ENCODE peak calls at places on chromosome 21, in five cellular contexts. G is Caco-2; F is nephron progenitor cell; B is body of pancreas; L is activated T-helper 1 cell treated with anti-CD3 and anti-CD28 coated beads, Interleukin-2, amount 50 U/mL, for 16 hours. I is an unnamed sample.

GRCh38 chr21:37916795-37917142 is 512 bp upstream of the KCNJ6 start:
- DNase-seq in G (no peak), F (peak; percentile 72), B (no peak), L (no peak), I (no peak)

GRCh38 chr21:31530918-31531705 is 128.4 kb upstream of the SOD1 start:
- DNase-seq in G (no peak), F (no peak), B (peak; percentile 54), L (no peak), I (no peak)

GRCh38 chr21:34845521-34846213 is 176.9 kb downstream of the CLIC6 start:
- DNase-seq in G (no peak), F (no peak), B (peak; percentile 28), L (no peak), I (no peak)

GRCh38 chr21:40070871-40071270 is 203.6 kb downstream of the PCP4 start:
- DNase-seq in G (no peak), F (no peak), B (no peak), L (no peak), I (no peak)

GRCh38 chr21:42314616-42315295 is 453 bp downstream of the TFF3 start:
- DNase-seq in G (no peak), F (no peak), B (no peak), L (no peak), I (no peak)

GRCh38 chr21:20875741-20876140 is 122.5 kb upstream of the NCAM2 start:
- DNase-seq in G (no peak), F (no peak), B (no peak), L (no peak), I (no peak)

GRCh38 chr21:26881504-26882228 is 36.5 kb upstream of the ADAMTS1 start:
- DNase-seq in G (no peak), F (no peak), B (no peak), L (no peak), I (no peak)

GRCh38 chr21:44765231-44766013 is 36.2 kb downstream of the UBE2G2 start:
- DNase-seq in G (no peak), F (no peak), B (no peak), L (no peak), I (no peak)

GRCh38 chr21:32739946-32740345 is 12.1 kb upstream of the SYNJ1 start:
- DNase-seq in G (no peak), F (no peak), B (no peak), L (no peak), I (no peak)

GRCh38 chr21:29753216-29753615 is 186.6 kb downstream of the GRIK1 start:
- DNase-seq in G (no peak), F (no peak), B (no peak), L (no peak), I (no peak)

GRCh38 chr21:35563885-35564451 is 496.4 kb downstream of the SETD4 start:
- DNase-seq in G (no peak), F (peak; percentile 11), B (peak; percentile 72), L (no peak), I (peak; percentile 49)

GRCh38 chr21:34812510-34813265 is 143.9 kb downstream of the CLIC6 start:
- DNase-seq in G (no peak), F (no peak), B (no peak), L (no peak), I (no peak)

GRCh38 chr21:42980312-42980958 is 6.1 kb downstream of the PKNOX1 start:
- DNase-seq in G (no peak), F (no peak), B (no peak), L (no peak), I (no peak)

GRCh38 chr21:45971487-45972352 is 9.8 kb upstream of the COL6A1 start:
- DNase-seq in G (no peak), F (peak; percentile 22), B (peak; percentile 52), L (no peak), I (peak; percentile 72)

GRCh38 chr21:42491328-42491727 is 4.7 kb downstream of the RSPH1 start:
- DNase-seq in G (no peak), F (no peak), B (no peak), L (no peak), I (no peak)

GRCh38 chr21:43295016-43295958 is 126.5 kb downstream of the CRYAA start:
- DNase-seq in G (no peak), F (no peak), B (no peak), L (no peak), I (no peak)

GRCh38 chr21:17250651-17251294 is 262.1 kb upstream of the CXADR start:
- DNase-seq in G (no peak), F (no peak), B (no peak), L (no peak), I (no peak)

GRCh38 chr21:19228241-19228640 is 824.7 kb upstream of the TMPRSS15 start:
- DNase-seq in G (no peak), F (peak; percentile 21), B (no peak), L (no peak), I (no peak)

I was measured in heart right ventricle.